ENCODE peak calls at places on chromosomes 16 and 17, in seven cellular contexts. O is DND-41; G is mesenchymal stem cell; Z is effector memory CD4-positive, alpha-beta T cell; I is aorta; K is astrocyte; L is spleen. T is an unnamed sample. For H3K36me3, the result is how much of the 10 kb centered on the place peaks cover.

GRCh38 chr16:35391328-35391727 is 1931.9 kb downstream of the TP53TG3F start:
- DNase-seq in O (peak), G (peak), Z (no peak), I (no peak), K (no peak), L (no peak), T (no peak)

GRCh38 chr16:17258848-17259713 is 211.7 kb downstream of the XYLT1 start:
- DNase-seq in O (no peak), G (no peak), Z (no peak), I (no peak), K (no peak), L (peak), T (no peak)

GRCh38 chr17:47901423-47901822 is 5.4 kb downstream of the SP2 start:
- DNase-seq in O (no peak), G (no peak), Z (no peak), I (peak), K (no peak), L (no peak), T (no peak)

GRCh38 chr17:76266244-76266938 is 1.2 kb downstream of the UBALD2 start:
- DNase-seq in O (peak), G (peak), Z (no peak), I (no peak), K (no peak), L (no peak), T (no peak)

GRCh38 chr17:73592531-73592961 is 51.7 kb downstream of the SDK2 start:
- DNase-seq in O (peak), G (no peak), Z (no peak), I (no peak), K (no peak), L (peak), T (peak)

GRCh38 chr17:39791296-39791992 is 53.7 kb downstream of the GRB7 start:
- DNase-seq in O (no peak), G (no peak), Z (no peak), I (no peak), K (no peak), L (no peak), T (no peak)

GRCh38 chr17:82570282-82570681 is 50.8 kb downstream of the FOXK2 start:
- DNase-seq in O (no peak), G (no peak), Z (no peak), I (no peak), K (no peak), L (no peak), T (no peak)

GRCh38 chr16:275041-275621 is 613 bp downstream of the RGS11 start:
- DNase-seq in O (no peak), G (no peak), Z (no peak), I (no peak), K (no peak), L (no peak), T (no peak)

GRCh38 chr16:27640277-27640600 is 90.3 kb downstream of the KATNIP start:
- DNase-seq in O (no peak), G (no peak), Z (no peak), I (no peak), K (no peak), L (no peak), T (no peak)

GRCh38 chr17:60421273-60422161 is 772 bp upstream of the CHCT1 start:
- DNase-seq in O (no peak), G (peak), Z (peak), I (peak), K (peak), L (peak), T (no peak)

GRCh38 chr16:80997139-80997798 is 9.4 kb downstream of the CMC2 start:
- DNase-seq in O (no peak), G (peak), Z (no peak), I (no peak), K (peak), L (no peak), T (no peak)

GRCh38 chr17:33125552-33125950 is 133.9 kb downstream of the SPACA3 start:
- DNase-seq in O (no peak), G (no peak), Z (no peak), I (no peak), K (no peak), L (no peak), T (no peak)

GRCh38 chr16:81889896-81890634 is 111.0 kb downstream of the PLCG2 start:
- DNase-seq in O (peak), G (peak), Z (no peak), I (no peak), K (peak), L (no peak), T (peak)

GRCh38 chr17:1636732-1637285 is 8.2 kb upstream of the SLC43A2 start:
- DNase-seq in O (no peak), G (no peak), Z (no peak), I (no peak), K (no peak), L (no peak), T (no peak)

GRCh38 chr17:1640329-1641064 is 5.0 kb downstream of the SCARF1 start:
- DNase-seq in O (no peak), G (no peak), Z (no peak), I (no peak), K (no peak), L (peak), T (no peak)

GRCh38 chr17:1638171-1638583 is 7.4 kb downstream of the SCARF1 start:
- DNase-seq in O (no peak), G (no peak), Z (no peak), I (no peak), K (no peak), L (peak), T (no peak)

GRCh38 chr17:1639549-1639948 is 6.0 kb downstream of the SCARF1 start:
- DNase-seq in O (no peak), G (no peak), Z (no peak), I (no peak), K (no peak), L (peak), T (no peak)

DNA sequence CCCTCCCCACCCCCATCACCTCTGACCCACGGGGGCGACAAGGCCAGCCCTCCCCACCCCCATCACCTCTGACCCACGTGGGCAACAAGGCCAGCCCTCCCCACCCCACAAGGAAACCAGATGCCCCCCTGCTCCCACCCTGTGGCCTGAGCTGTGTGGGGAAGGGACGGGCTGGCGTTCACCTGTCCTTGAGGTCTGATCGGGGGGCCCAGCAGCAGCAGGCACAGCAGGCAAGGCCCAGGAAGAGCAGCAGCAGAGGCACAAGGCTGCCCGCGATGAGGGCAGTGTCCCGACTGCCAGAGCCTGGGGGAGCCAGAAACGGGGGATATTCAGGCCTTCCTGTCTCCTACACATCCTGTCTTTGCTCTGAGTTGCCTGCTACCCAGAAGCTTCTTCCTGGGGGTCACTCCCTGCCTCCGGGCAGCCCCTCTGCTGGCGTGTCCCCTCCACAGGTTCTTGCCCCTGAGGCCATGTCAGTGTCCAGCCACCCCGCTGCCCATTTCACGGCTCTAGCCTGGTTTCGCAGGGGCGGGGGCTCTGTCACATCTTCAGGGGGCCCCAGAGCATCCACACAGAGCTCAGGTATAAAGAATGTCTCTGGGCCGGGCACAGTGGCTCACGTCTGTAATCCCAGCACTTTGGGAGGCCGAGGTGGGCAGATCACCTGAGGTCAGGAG is 6.8 kb downstream of the SCARF1 start:
- DNase-seq in O (no peak), G (no peak), Z (no peak), I (no peak), K (no peak), L (no peak), T (no peak)
- H3K36me3 ChIP-seq in O (under half), G (under half), Z (under half), I (under half), K (under half), L (half or more), T (under half)

GRCh38 chr17:28747801-28748750 is 4.3 kb downstream of the TRAF4 start:
- DNase-seq in O (no peak), G (no peak), Z (no peak), I (peak), K (no peak), L (peak), T (no peak)
- H3K36me3 ChIP-seq in O (half or more), G (half or more), Z (under half), I (under half), K (under half), L (under half), T (under half)

DNA sequence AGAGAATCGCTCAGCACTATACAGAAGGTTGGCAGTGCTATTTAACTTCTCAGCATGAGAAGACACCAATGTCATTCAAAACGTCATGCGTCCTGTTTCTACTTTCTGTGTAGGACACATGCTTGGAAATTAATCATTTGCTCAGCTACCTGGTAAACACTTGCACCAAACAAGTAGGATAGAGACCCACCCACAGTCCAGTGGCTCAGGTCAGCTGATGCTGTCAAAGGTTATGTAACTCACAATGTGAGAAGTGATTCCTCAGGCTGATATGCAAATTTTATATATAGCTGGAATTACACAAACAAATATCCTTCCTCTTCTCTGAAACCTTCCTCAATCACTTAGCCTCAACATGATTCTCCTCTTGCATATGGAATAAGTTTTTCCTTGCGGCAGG is 59.7 kb downstream of the ZZEF1 start:
- DNase-seq in O (no peak), G (no peak), Z (no peak), I (no peak), K (no peak), L (no peak), T (no peak)
- H3K36me3 ChIP-seq in O (half or more), G (half or more), Z (half or more), I (under half), K (half or more), L (half or more), T (under half)

GRCh38 chr17:20256144-20256543 is 211.2 kb downstream of the LGALS9B start:
- DNase-seq in O (no peak), G (no peak), Z (no peak), I (no peak), K (no peak), L (no peak), T (no peak)
- H3K36me3 ChIP-seq in O (under half), G (under half), Z (under half), I (under half), K (under half), L (half or more), T (under half)

DNA sequence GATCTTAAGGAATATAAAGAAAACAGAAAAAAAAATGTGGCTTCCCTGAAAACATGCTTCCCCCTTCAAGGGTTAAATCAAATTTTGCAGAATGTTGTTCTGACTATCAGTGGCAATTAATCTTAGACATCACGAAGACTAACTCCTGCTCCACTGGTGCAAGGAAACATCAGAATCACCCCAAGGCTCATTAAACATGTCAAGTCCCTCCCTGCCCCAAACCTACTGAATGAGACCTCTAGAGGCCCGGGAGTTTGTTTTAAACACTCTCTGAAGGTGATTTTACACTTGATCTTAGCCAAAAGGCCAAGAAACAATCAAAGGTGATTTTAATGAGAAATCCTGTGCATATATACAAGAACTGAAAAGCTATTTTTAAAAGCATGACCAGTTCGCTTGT is 18.3 kb downstream of the PSME3IP1 start:
- DNase-seq in O (no peak), G (no peak), Z (no peak), I (no peak), K (no peak), L (no peak), T (no peak)
- H3K36me3 ChIP-seq in O (half or more), G (half or more), Z (half or more), I (under half), K (under half), L (half or more), T (under half)

GRCh38 chr16:57766714-57767348 is 31.3 kb downstream of the KATNB1 start:
- DNase-seq in O (no peak), G (no peak), Z (no peak), I (peak), K (no peak), L (no peak), T (no peak)

GRCh38 chr16:57764006-57764340 is 28.4 kb downstream of the KATNB1 start:
- DNase-seq in O (no peak), G (no peak), Z (no peak), I (no peak), K (no peak), L (no peak), T (no peak)

GRCh38 chr16:57763290-57764005 is 27.9 kb downstream of the KATNB1 start:
- DNase-seq in O (no peak), G (no peak), Z (no peak), I (no peak), K (no peak), L (no peak), T (no peak)

GRCh38 chr16:57764341-57765159 is 29.0 kb downstream of the KATNB1 start:
- DNase-seq in O (peak), G (peak), Z (peak), I (no peak), K (peak), L (no peak), T (peak)

DNA sequence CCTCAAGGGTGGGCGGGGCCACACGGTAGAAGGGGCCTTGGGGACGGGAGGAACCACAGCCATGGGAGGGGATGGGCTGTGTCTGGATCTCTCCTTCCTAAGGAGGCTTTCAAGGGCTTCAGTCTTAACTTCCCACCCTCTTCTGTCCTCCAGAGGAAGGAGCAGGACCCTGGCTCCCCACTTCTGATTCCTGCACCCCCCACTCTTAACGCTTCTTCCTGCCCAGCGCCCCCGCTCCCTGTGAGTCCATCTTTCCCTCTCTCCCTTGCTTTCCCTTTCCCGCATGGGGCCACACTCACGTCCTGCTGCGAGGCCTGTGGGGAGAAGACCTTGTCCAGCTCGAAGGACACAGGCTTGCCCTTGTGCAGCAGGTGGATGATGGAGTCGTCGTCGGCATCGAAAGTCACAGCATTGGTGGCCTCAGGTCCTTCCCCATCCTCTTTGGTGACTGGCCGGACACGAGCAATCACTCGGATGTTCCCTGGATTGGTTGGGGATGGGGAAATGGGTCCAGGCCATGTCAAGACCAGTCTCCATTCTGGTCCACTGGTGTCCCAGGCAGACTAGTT is 29.7 kb downstream of the KATNB1 start:
- DNase-seq in O (no peak), G (no peak), Z (no peak), I (no peak), K (no peak), L (no peak), T (no peak)
- H3K36me3 ChIP-seq in O (under half), G (half or more), Z (under half), I (under half), K (under half), L (half or more), T (under half)

GRCh38 chr16:53234836-53235235 is 180.0 kb downstream of the CHD9 start:
- DNase-seq in O (no peak), G (no peak), Z (no peak), I (no peak), K (no peak), L (no peak), T (no peak)
- H3K36me3 ChIP-seq in O (half or more), G (half or more), Z (under half), I (under half), K (half or more), L (half or more), T (under half)

GRCh38 chr16:15782573-15783365 is 74.1 kb downstream of the MYH11 start:
- DNase-seq in O (no peak), G (no peak), Z (no peak), I (peak), K (no peak), L (peak), T (no peak)
- H3K36me3 ChIP-seq in O (under half), G (under half), Z (under half), I (under half), K (under half), L (under half), T (under half)

DNA sequence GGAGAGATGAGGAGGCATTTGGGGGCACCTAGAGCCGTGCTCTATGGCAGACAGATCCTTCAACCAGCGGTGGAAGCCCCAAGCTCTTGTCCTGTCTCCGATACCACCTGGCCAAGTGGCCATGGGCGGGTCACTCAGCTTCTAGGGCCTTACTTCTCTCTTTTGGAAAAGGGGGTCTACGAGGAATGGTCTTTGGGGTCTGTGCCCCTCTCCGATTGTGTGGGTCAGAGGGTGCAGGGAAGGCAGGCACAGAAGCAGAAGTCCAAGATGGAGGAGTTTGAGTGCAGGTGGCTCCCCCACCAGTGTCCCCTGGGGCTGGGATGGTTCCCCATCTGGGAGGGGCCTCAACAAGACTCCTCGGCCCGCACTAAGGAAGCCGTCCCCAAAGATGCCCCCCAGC is 116.7 kb downstream of the CCDC182 start:
- DNase-seq in O (no peak), G (no peak), Z (no peak), I (no peak), K (no peak), L (peak), T (no peak)
- H3K36me3 ChIP-seq in O (half or more), G (under half), Z (under half), I (under half), K (under half), L (half or more), T (under half)